ENCODE peak calls at places on chromosomes 16 and 17, in five cellular contexts. J is dermis blood vessel endothelial cell, K is A549, Z is HuH-7.5, L is AG20443. F is an unnamed sample.

GRCh38 chr16:84543931-84544776 is 39.7 kb upstream of the MEAK7 start:
- DNase-seq in J (peak), K (no peak), Z (no peak), L (no peak), F (no peak)

GRCh38 chr17:80989586-80989913 is 2.1 kb upstream of the CHMP6 start:
- DNase-seq in J (no peak), K (no peak), Z (no peak), L (no peak), F (no peak)

GRCh38 chr17:5580367-5580766 is 3.9 kb downstream of the NLRP1 start:
- DNase-seq in J (no peak), K (no peak), Z (no peak), L (peak), F (no peak)

GRCh38 chr16:35391328-35391727 is 1931.9 kb downstream of the TP53TG3F start:
- DNase-seq in J (peak), K (peak), Z (no peak), L (no peak), F (peak)

GRCh38 chr17:50585346-50585745 is 24.8 kb downstream of the CACNA1G start:
- DNase-seq in J (no peak), K (no peak), Z (no peak), L (no peak), F (no peak)

GRCh38 chr17:42187833-42188232 is 2.6 kb upstream of the HCRT start:
- DNase-seq in J (no peak), K (no peak), Z (no peak), L (no peak), F (no peak)

GRCh38 chr16:84459941-84460405 is 44.5 kb downstream of the MEAK7 start:
- DNase-seq in J (no peak), K (no peak), Z (no peak), L (no peak), F (no peak)

GRCh38 chr17:70380017-70380416 is 210.7 kb downstream of the KCNJ2 start:
- DNase-seq in J (no peak), K (no peak), Z (no peak), L (no peak), F (no peak)

GRCh38 chr17:16878547-16879100 is 93.3 kb downstream of the TNFRSF13B start:
- DNase-seq in J (no peak), K (no peak), Z (no peak), L (no peak), F (no peak)

GRCh38 chr17:73765824-73766563 is 121.7 kb upstream of the SDK2 start:
- DNase-seq in J (no peak), K (no peak), Z (no peak), L (no peak), F (no peak)

GRCh38 chr16:50902457-50902856 is 160.6 kb downstream of the CYLD start:
- DNase-seq in J (no peak), K (no peak), Z (no peak), L (no peak), F (no peak)

GRCh38 chr16:79767597-79768280 is 167.2 kb upstream of the MAF start:
- DNase-seq in J (no peak), K (peak), Z (no peak), L (peak), F (no peak)

GRCh38 chr17:75839942-75840778 is 4.0 kb downstream of the UNC13D start:
- DNase-seq in J (no peak), K (no peak), Z (no peak), L (no peak), F (no peak)

GRCh38 chr17:57622886-57623433 is 122.1 kb downstream of the CCDC182 start:
- DNase-seq in J (peak), K (peak), Z (no peak), L (peak), F (no peak)

GRCh38 chr17:74882517-74883240 is 9.9 kb upstream of the FDXR start:
- DNase-seq in J (no peak), K (no peak), Z (no peak), L (no peak), F (no peak)

GRCh38 chr17:5364156-5364555 is 55.3 kb downstream of the NUP88 start:
- DNase-seq in J (no peak), K (no peak), Z (no peak), L (peak), F (no peak)

GRCh38 chr16:72809446-72809845 is 238.5 kb downstream of the ZFHX3 start:
- DNase-seq in J (no peak), K (no peak), Z (no peak), L (no peak), F (no peak)

GRCh38 chr16:12406158-12406557 is 397.5 kb downstream of the CPPED1 start:
- DNase-seq in J (peak), K (no peak), Z (no peak), L (no peak), F (peak)

GRCh38 chr17:65518256-65518655 is 43.2 kb downstream of the AXIN2 start:
- DNase-seq in J (no peak), K (no peak), Z (no peak), L (no peak), F (no peak)

GRCh38 chr17:19753661-19754463 is 5.8 kb upstream of the ALDH3A1 start:
- DNase-seq in J (peak), K (peak), Z (no peak), L (no peak), F (peak)

GRCh38 chr16:87762071-87762571 is 3.7 kb downstream of the KLHDC4 start:
- DNase-seq in J (no peak), K (no peak), Z (no peak), L (no peak), F (no peak)

GRCh38 chr17:60095830-60096229 is 17.1 kb upstream of the HEATR6 start:
- DNase-seq in J (no peak), K (no peak), Z (no peak), L (no peak), F (no peak)

GRCh38 chr17:4789951-4790704 is 1.4 kb downstream of the GLTPD2 start:
- DNase-seq in J (peak), K (peak), Z (peak), L (peak), F (peak)

GRCh38 chr17:34703533-34703932 is 124.2 kb downstream of the TMEM132E start:
- DNase-seq in J (peak), K (peak), Z (peak), L (peak), F (peak)

GRCh38 chr17:39652635-39653315 is 12.4 kb upstream of the TCAP start:
- DNase-seq in J (no peak), K (no peak), Z (no peak), L (no peak), F (no peak)

GRCh38 chr17:78316867-78317816 is 42.7 kb downstream of the SOCS3 start:
- DNase-seq in J (no peak), K (peak), Z (peak), L (no peak), F (peak)

GRCh38 chr17:18319604-18320256 is 4.6 kb downstream of the SMCR8 start:
- DNase-seq in J (peak), K (peak), Z (no peak), L (peak), F (peak)

F was measured in A673.